ENCODE peak calls at places on chromosomes 13 and 19, in four cellular contexts. F is CD8-positive, alpha-beta memory T cell; E is fibroblast of lung; L is cardiac muscle cell. A is an unnamed sample.

GRCh38 chr13:51624695-51625345 is 40.6 kb downstream of the WDFY2 start:
- DNase-seq in L (no peak), F (no peak), E (no peak), A (no peak)

GRCh38 chr19:21588202-21588601 is 82.8 kb downstream of the ZNF429 start:
- DNase-seq in F (no peak), E (no peak), L (no peak), A (no peak)

GRCh38 chr13:61413572-61413971 is 2.1 kb downstream of the PCDH20 start:
- DNase-seq in L (peak; percentile 34), E (no peak), F (no peak), A (no peak)

GRCh38 chr19:32101206-32101605 is 244.2 kb upstream of the ZNF507 start:
- DNase-seq in E (no peak), L (no peak), F (no peak), A (no peak)

GRCh38 chr19:39398297-39398864 is 7.2 kb downstream of the MED29 start:
- DNase-seq in F (no peak), L (no peak), E (peak; percentile 95), A (peak; percentile 74)

GRCh38 chr19:3302755-3303154 is 63.6 kb upstream of the NFIC start:
- DNase-seq in L (no peak), F (no peak), E (peak; percentile 6), A (no peak)

GRCh38 chr13:79497852-79498251 is 16.9 kb downstream of the NDFIP2 start:
- DNase-seq in E (no peak), L (no peak), F (no peak), A (no peak)

GRCh38 chr13:40779049-40779448 is 8.1 kb upstream of the MRPS31 start:
- DNase-seq in E (no peak), F (no peak), L (no peak), A (no peak)

GRCh38 chr19:18650468-18651001 is 13.7 kb downstream of the KLHL26 start:
- DNase-seq in L (no peak), F (no peak), E (peak; percentile 92), A (no peak)

GRCh38 chr19:29622191-29623070 is 16.3 kb downstream of the POP4 start:
- DNase-seq in L (peak; percentile 24), E (no peak), F (peak; percentile 38), A (peak; percentile 22)

GRCh38 chr13:35979378-35979911 is 151.7 kb downstream of the DCLK1 start:
- DNase-seq in E (peak; percentile 99), F (no peak), L (no peak), A (no peak)

GRCh38 chr13:30559274-30559673 is 58.4 kb upstream of the USPL1 start:
- DNase-seq in F (no peak), E (no peak), L (peak; percentile 35), A (no peak)

GRCh38 chr13:27977476-27978300 is 8.6 kb upstream of the CDX2 start:
- DNase-seq in F (no peak), L (no peak), E (no peak), A (no peak)

GRCh38 chr19:54207908-54208783 is 7.5 kb downstream of the RPS9 start:
- DNase-seq in F (no peak), E (peak; percentile 99), L (no peak), A (peak; percentile 43)

GRCh38 chr19:54448774-54449700 is at the start of gene LENG8:
- DNase-seq in F (peak; percentile 99), E (peak; percentile 99), L (peak; percentile 97), A (peak; percentile 99)

GRCh38 chr19:55601127-55601526 is 1.0 kb downstream of the ZNF524 start:
- DNase-seq in E (no peak), L (no peak), F (no peak), A (no peak)

GRCh38 chr13:110137677-110138008 is 169.3 kb downstream of the COL4A1 start:
- DNase-seq in L (peak; percentile 52), F (no peak), E (no peak), A (no peak)

GRCh38 chr13:28601581-28601980 is 57.3 kb upstream of the POMP start:
- DNase-seq in E (no peak), F (no peak), L (no peak), A (no peak)

GRCh38 chr19:17680235-17680722 is 7.9 kb downstream of the UNC13A start:
- DNase-seq in E (peak; percentile 42), L (peak; percentile 82), F (peak; percentile 58), A (peak; percentile 17)

GRCh38 chr19:11142528-11143171 is 12.9 kb downstream of the SPC24 start:
- DNase-seq in F (no peak), L (peak; percentile 86), E (peak; percentile 96), A (no peak)

GRCh38 chr13:43054803-43055802 is 31.7 kb downstream of the DNAJC15 start:
- DNase-seq in L (peak; percentile 70), E (peak; percentile 84), F (peak; percentile 32), A (no peak)

GRCh38 chr13:43061496-43062280 is 38.3 kb downstream of the DNAJC15 start:
- DNase-seq in F (no peak), L (no peak), E (no peak), A (no peak)

GRCh38 chr13:43058836-43059235 is 35.5 kb downstream of the DNAJC15 start:
- DNase-seq in L (no peak), E (no peak), F (no peak), A (no peak)

GRCh38 chr13:43058318-43058674 is 34.9 kb downstream of the DNAJC15 start:
- DNase-seq in L (no peak), E (peak; percentile 39), F (no peak), A (peak; percentile 43)

DNA sequence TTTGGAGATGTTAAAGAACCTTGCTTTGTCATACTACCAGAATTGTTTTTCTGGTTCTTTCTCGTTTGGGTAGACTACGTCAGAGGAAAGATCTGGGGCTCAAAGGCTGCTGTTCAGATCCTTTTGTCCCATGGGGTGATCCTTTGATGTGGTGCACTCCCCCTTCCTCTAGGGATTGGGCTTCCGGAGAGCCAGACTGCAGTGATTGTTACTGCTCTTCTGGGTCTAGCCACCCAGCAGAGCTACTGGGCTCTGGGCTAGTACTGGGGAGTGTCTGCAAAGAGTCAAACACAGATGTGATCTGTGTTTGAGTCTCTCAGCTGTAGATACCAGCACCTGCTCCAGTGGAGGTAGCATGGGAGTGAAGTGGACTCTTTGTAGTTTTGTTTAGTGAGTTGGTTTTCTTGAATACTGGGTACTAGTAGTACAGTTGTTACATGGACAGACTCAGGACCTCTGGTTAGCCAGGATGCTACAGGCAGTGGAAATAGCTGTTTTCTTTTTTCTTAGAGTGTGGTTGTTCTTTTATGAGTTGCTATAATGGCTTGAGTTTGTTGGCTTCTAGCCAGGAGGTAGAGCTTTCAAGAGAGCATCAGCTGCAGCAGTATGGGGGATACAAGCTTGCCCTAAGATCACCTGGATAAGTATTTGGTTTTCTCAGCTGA is 34.4 kb downstream of the DNAJC15 start:
- DNase-seq in E (peak; percentile 20), L (no peak), F (peak; percentile 32), A (peak; percentile 60)
- H3K4me1 ChIP-seq in E (peaks cover 11% of the 10 kb centered on the region), L (peaks cover 29% of the 10 kb centered on the region), F (peaks cover 45% of the 10 kb centered on the region), A (peaks cover 51% of the 10 kb centered on the region)

GRCh38 chr19:50639121-50640112 is at the start of gene SYT3:
- DNase-seq in F (no peak), E (peak; percentile 19), L (peak; percentile 80), A (no peak)
- H3K4me3 ChIP-seq in F (no peak within 1 kb of the TSS), E (peak within 1 kb of the TSS; percentile 53), L (peak within 1 kb of the TSS; percentile 98), A (no peak within 1 kb of the TSS)

GRCh38 chr13:97279913-97280312 is 57.8 kb downstream of the MBNL2 start:
- DNase-seq in L (no peak), E (peak; percentile 51), F (no peak), A (no peak)
- H3K4me1 ChIP-seq in L (no peaks in the 10 kb centered on the region), E (peaks cover 17% of the 10 kb centered on the region), F (peaks cover 6% of the 10 kb centered on the region), A (peaks cover 27% of the 10 kb centered on the region)

GRCh38 chr19:12885749-12886706 is 973 bp downstream of the KLF1 start:
- DNase-seq in F (no peak), E (no peak), L (no peak), A (no peak)

GRCh38 chr19:12884926-12885748 is 1.9 kb downstream of the KLF1 start:
- DNase-seq in F (peak; percentile 82), L (peak; percentile 72), E (peak; percentile 46), A (peak; percentile 90)

GRCh38 chr19:12884627-12884925 is 2.4 kb downstream of the KLF1 start:
- DNase-seq in E (no peak), L (no peak), F (no peak), A (no peak)

GRCh38 chr19:12884202-12884601 is 2.8 kb downstream of the KLF1 start:
- DNase-seq in F (no peak), E (no peak), L (no peak), A (no peak)

GRCh38 chr19:12886943-12887747 is at the start of gene KLF1:
- DNase-seq in L (no peak), F (no peak), E (no peak), A (no peak)
- H3K4me3 ChIP-seq in L (peak within 1 kb of the TSS; percentile 25), F (peak within 1 kb of the TSS; percentile 22), E (no peak within 1 kb of the TSS), A (no peak within 1 kb of the TSS)

DNA sequence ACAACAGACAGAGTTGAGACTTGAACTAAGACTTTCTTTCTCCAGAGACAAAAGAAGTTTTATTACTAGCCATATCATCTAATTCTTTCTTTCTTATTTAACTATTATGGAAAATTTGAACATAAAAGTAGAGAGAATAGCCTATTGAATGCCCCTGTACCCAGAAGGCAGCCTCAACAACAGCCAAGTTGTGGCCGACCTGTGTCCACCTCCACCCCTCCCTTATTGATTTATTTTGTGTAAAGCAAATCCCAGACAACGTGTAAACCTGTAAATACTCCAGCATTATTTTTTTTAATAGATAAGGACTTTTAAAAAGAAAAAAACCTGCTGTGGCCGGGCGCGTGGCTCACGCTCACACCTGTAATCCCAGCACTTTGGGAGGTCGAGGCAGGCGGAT is 26.1 kb upstream of the FXYD3 start:
- DNase-seq in F (no peak), L (no peak), E (no peak), A (no peak)
- H3K4me1 ChIP-seq in F (peaks cover 22% of the 10 kb centered on the region), L (no peaks in the 10 kb centered on the region), E (peaks cover 3% of the 10 kb centered on the region), A (peaks cover 18% of the 10 kb centered on the region)